ENCODE peak calls at places on chromosomes 2 and 18, in seven cellular contexts. D, Z, J, L, X, V and I are unnamed samples.

GRCh38 chr18:35756506-35757117 is 175.1 kb downstream of the GALNT1 start:
- DNase-seq in D (peak), Z (peak), J (peak), L (peak), X (peak), V (peak), I (peak)

GRCh38 chr2:158006961-158007664 is 94.6 kb upstream of the UPP2 start:
- DNase-seq in D (no peak), Z (peak), J (no peak), L (no peak), X (peak), V (no peak), I (peak)

GRCh38 chr2:73896362-73897239 is 3.8 kb downstream of the ACTG2 start:
- DNase-seq in D (peak), Z (no peak), J (no peak), L (no peak), X (no peak), V (peak), I (no peak)

GRCh38 chr2:54457326-54458023 is 1.3 kb downstream of the SPTBN1 start:
- DNase-seq in D (no peak), Z (peak), J (no peak), L (peak), X (peak), V (no peak), I (no peak)

GRCh38 chr2:120993661-120994060 is 258.0 kb downstream of the GLI2 start:
- DNase-seq in D (no peak), Z (no peak), J (no peak), L (no peak), X (no peak), V (no peak), I (no peak)

GRCh38 chr2:223701761-223702160 is 99.6 kb upstream of the SCG2 start:
- DNase-seq in D (no peak), Z (no peak), J (no peak), L (no peak), X (no peak), V (no peak), I (no peak)

GRCh38 chr2:113716291-113716690 is 40.2 kb downstream of the SLC35F5 start:
- DNase-seq in D (no peak), Z (no peak), J (no peak), L (no peak), X (no peak), V (no peak), I (no peak)

GRCh38 chr2:236338495-236339184 is 74.4 kb upstream of the ASB18 start:
- DNase-seq in D (no peak), Z (no peak), J (no peak), L (no peak), X (peak), V (no peak), I (no peak)

GRCh38 chr2:58708565-58708964 is 467.4 kb upstream of the FANCL start:
- DNase-seq in D (no peak), Z (no peak), J (no peak), L (no peak), X (no peak), V (no peak), I (no peak)

GRCh38 chr2:101518470-101519172 is 43.7 kb upstream of the RFX8 start:
- DNase-seq in D (no peak), Z (peak), J (no peak), L (no peak), X (peak), V (no peak), I (no peak)

GRCh38 chr2:37232131-37232933 is 874 bp downstream of the NDUFAF7 start:
- DNase-seq in D (peak), Z (no peak), J (no peak), L (no peak), X (no peak), V (no peak), I (no peak)

GRCh38 chr18:24586662-24587360 is 126.4 kb downstream of the HRH4 start:
- DNase-seq in D (no peak), Z (no peak), J (no peak), L (no peak), X (no peak), V (no peak), I (no peak)

GRCh38 chr2:106107509-106108131 is 86.5 kb downstream of the UXS1 start:
- DNase-seq in D (no peak), Z (no peak), J (no peak), L (no peak), X (no peak), V (peak), I (no peak)

GRCh38 chr2:24513672-24514071 is 22.6 kb downstream of the NCOA1 start:
- DNase-seq in D (no peak), Z (no peak), J (no peak), L (no peak), X (no peak), V (no peak), I (no peak)

GRCh38 chr2:111194835-111195621 is 74.3 kb downstream of the BCL2L11 start:
- DNase-seq in D (no peak), Z (no peak), J (peak), L (no peak), X (peak), V (no peak), I (peak)

GRCh38 chr2:65658871-65659270 is 226.5 kb upstream of the SPRED2 start:
- DNase-seq in D (no peak), Z (no peak), J (no peak), L (no peak), X (no peak), V (no peak), I (no peak)

GRCh38 chr2:46875226-46875899 is 40.2 kb downstream of the MCFD2 start:
- DNase-seq in D (no peak), Z (no peak), J (no peak), L (no peak), X (no peak), V (no peak), I (no peak)

GRCh38 chr2:27954261-27954673 is 63.7 kb downstream of the BABAM2 start:
- DNase-seq in D (no peak), Z (no peak), J (no peak), L (no peak), X (no peak), V (no peak), I (no peak)

GRCh38 chr2:221200184-221200839 is 371.8 kb downstream of the EPHA4 start:
- DNase-seq in D (no peak), Z (peak), J (no peak), L (no peak), X (no peak), V (no peak), I (no peak)